ENCODE peak calls at places on chromosomes 2 and 18, in six cellular contexts. X is Peyer's patch, D is testis, Z is adrenal gland, Q is left lung, J is SJCRH30. R is an unnamed sample.

GRCh38 chr18:845152-845819 is 33.2 kb upstream of the YES1 start:
- DNase-seq in X (no peak), D (no peak), Z (no peak), Q (no peak), J (peak; percentile 65), R (no peak)

GRCh38 chr2:174597347-174598047 is at the start of gene WIPF1:
- DNase-seq in X (peak; percentile 85), D (no peak), Z (peak; percentile 56), Q (no peak), J (no peak), R (no peak)

GRCh38 chr2:30709516-30709915 is 97.7 kb downstream of the CAPN13 start:
- DNase-seq in X (peak; percentile 2), D (no peak), Z (no peak), Q (no peak), J (no peak), R (no peak)

GRCh38 chr2:27303093-27304025 is 4.9 kb downstream of the UCN start:
- DNase-seq in X (peak; percentile 33), D (peak; percentile 69), Z (peak; percentile 68), Q (no peak), J (peak; percentile 90), R (peak; percentile 21)

GRCh38 chr2:128262315-128263253 is 56.1 kb downstream of the HS6ST1 start:
- DNase-seq in X (no peak), D (peak; percentile 12), Z (no peak), Q (no peak), J (no peak), R (no peak)

GRCh38 chr2:10946394-10946793 is 34.7 kb downstream of the KCNF1 start:
- DNase-seq in X (no peak), D (no peak), Z (no peak), Q (no peak), J (no peak), R (no peak)

GRCh38 chr18:77059294-77059916 is 73.2 kb downstream of the MBP start:
- DNase-seq in X (peak; percentile 49), D (peak; percentile 55), Z (no peak), Q (no peak), J (peak; percentile 59), R (no peak)

GRCh38 chr18:23943903-23944624 is 70.5 kb upstream of the TTC39C start:
- DNase-seq in X (no peak), D (no peak), Z (no peak), Q (no peak), J (no peak), R (peak; percentile 70)

DNA sequence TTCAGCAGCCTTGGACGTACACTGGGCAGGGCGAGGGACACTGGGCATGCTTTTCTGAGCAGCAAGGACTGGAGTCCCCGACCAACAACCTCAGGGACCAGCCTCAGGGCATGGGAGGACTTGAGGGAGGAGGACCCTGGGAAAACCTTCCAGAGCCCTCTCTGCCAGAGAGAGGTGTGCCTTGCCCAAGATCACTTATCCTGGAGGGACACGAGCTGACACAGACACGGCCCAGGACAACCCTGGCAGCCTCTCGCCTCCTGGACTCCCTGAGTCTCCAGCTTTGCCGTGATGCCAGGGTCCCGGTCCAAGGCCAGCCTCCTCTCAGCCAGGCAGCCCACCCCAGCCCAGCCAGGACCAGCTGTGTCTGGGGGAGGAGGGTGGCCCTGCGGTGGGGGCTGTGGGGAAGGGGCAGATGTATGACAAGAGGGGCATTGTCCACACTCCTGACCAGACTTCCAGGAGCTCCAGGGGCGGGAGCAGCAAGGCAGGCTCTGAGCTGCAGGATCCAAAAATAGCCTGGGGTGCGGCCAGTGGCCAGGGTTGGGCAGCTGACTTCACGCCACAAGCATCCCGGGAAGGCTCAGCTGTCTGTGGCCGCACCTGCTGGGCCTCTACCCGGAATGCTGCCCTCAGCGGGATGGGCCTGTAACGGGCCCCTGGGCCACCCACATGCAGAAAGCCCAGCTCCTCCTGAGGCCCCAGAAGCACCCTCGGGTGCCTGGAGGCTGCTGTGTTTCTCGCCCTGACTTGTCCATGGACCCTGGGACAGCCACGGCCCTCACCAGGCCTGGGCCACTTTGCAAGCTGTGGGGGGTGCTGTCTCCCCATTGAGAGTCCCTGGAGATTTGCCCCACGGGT is 65.5 kb upstream of the GPC1 start:
- DNase-seq in X (no peak), D (peak; percentile 90), Z (peak; percentile 84), Q (peak; percentile 89), J (peak; percentile 99), R (peak; percentile 41)
- H3K27ac ChIP-seq in X (no peak overlapping the region), D (peak overlapping the region; percentile 60), Z (peak overlapping the region; percentile 88), Q (peak overlapping the region; percentile 65), J (peak overlapping the region; percentile 96), R (peak overlapping the region; percentile 71)

GRCh38 chr18:10405014-10405493 is 49.4 kb upstream of the APCDD1 start:
- DNase-seq in X (no peak), D (no peak), Z (no peak), Q (no peak), J (no peak), R (no peak)
- H3K4me3 ChIP-seq in X (no peak overlapping the region), D (no peak overlapping the region), Z (no peak overlapping the region), Q (no peak overlapping the region), J (no peak overlapping the region), R (no peak overlapping the region)

GRCh38 chr2:88666576-88666975 is 24.9 kb upstream of the RPIA start:
- DNase-seq in X (no peak), D (no peak), Z (no peak), Q (no peak), J (no peak), R (no peak)
- H3K27ac ChIP-seq in X (no peak overlapping the region), D (no peak overlapping the region), Z (no peak overlapping the region), Q (no peak overlapping the region), J (no peak overlapping the region), R (no peak overlapping the region)

GRCh38 chr2:157488877-157489276 is 45.0 kb upstream of the CYTIP start:
- DNase-seq in X (no peak), D (no peak), Z (no peak), Q (no peak), J (no peak), R (no peak)
- H3K4me3 ChIP-seq in X (no peak overlapping the region), D (no peak overlapping the region), Z (no peak overlapping the region), Q (no peak overlapping the region), J (no peak overlapping the region), R (no peak overlapping the region)

GRCh38 chr2:152355411-152355831 is 20.4 kb downstream of the FMNL2 start:
- DNase-seq in X (no peak), D (no peak), Z (no peak), Q (no peak), J (no peak), R (no peak)
- H3K27ac ChIP-seq in X (no peak overlapping the region), D (no peak overlapping the region), Z (no peak overlapping the region), Q (no peak overlapping the region), J (no peak overlapping the region), R (peak overlapping the region; percentile 92)

DNA sequence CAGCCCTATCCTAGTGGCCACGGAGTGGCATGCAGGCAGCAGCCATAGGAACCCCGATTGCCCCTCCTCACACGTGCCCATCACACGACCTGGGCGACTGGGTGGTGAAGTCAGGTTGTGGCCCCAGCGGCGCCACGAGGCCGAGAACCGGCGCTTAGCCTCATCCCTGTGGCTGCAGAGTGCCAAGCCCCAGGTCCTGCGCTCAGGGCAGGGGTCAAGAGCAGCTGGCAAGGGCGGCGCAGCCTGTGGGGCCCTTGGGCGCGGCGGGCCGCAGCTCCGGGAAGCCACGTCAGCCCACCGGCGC is 73.3 kb downstream of the RPIA start:
- DNase-seq in X (no peak), D (no peak), Z (no peak), Q (no peak), J (no peak), R (no peak)
- H3K4me3 ChIP-seq in X (no peak overlapping the region), D (peak overlapping the region; percentile 70), Z (no peak overlapping the region), Q (no peak overlapping the region), J (no peak overlapping the region), R (peak overlapping the region; percentile 56)

DNA sequence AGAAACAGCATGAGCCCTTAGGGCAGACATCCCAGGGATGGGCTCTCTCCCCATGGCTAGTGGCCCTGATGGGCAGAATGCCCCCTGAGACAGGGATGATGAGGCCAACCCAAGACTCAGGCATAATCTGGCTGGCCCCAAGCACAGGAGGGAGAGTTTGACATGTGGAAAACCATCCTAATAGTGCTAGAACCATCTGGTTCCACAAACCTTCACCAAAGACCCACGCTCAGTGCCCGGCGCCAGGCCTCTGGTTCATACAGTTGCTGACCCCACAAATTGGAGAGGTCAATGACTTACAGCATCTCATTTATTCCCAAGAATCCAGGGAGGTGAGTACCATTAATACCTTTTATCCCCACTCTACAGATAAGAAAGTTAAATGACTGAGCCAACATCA is 95.5 kb downstream of the TNS1 start:
- DNase-seq in X (no peak), D (no peak), Z (no peak), Q (peak; percentile 72), J (no peak), R (no peak)
- H3K27ac ChIP-seq in X (no peak overlapping the region), D (peak overlapping the region; percentile 88), Z (peak overlapping the region; percentile 97), Q (peak overlapping the region; percentile 81), J (no peak overlapping the region), R (peak overlapping the region; percentile 94)

GRCh38 chr18:6795307-6795706 is 65.8 kb downstream of the ARHGAP28 start:
- DNase-seq in X (no peak), D (peak; percentile 72), Z (no peak), Q (no peak), J (no peak), R (no peak)

GRCh38 chr18:6798896-6799295 is 69.4 kb downstream of the ARHGAP28 start:
- DNase-seq in X (no peak), D (no peak), Z (no peak), Q (no peak), J (no peak), R (no peak)

DNA sequence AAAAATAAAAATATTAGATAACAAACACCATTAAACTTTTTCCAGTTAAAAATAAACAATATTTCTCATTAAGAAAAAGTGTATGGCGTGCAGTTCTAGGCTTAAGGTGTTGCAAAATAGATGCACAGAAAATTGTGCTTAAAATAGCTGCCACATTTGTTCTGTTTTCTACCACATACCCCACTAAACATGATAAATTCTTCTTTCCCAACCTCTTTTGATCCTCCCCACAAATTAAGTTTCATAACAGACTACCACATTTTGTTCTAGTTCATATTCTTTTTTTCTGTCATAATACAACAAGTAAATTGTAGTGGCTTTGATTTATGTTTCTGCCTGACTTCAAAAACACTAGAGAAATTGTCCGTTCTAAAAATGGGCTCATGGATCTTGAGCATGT is 64.5 kb downstream of the ARHGAP28 start:
- DNase-seq in X (no peak), D (no peak), Z (no peak), Q (no peak), J (no peak), R (no peak)
- H3K4me3 ChIP-seq in X (no peak overlapping the region), D (no peak overlapping the region), Z (no peak overlapping the region), Q (no peak overlapping the region), J (no peak overlapping the region), R (no peak overlapping the region)

GRCh38 chr2:203649176-203649814 is 57.1 kb upstream of the CD28 start:
- DNase-seq in X (no peak), D (no peak), Z (no peak), Q (no peak), J (no peak), R (no peak)

GRCh38 chr2:203646961-203647360 is 59.5 kb upstream of the CD28 start:
- DNase-seq in X (no peak), D (no peak), Z (no peak), Q (no peak), J (no peak), R (no peak)

GRCh38 chr2:203648273-203648672 is 58.2 kb upstream of the CD28 start:
- DNase-seq in X (no peak), D (no peak), Z (no peak), Q (no peak), J (no peak), R (no peak)

GRCh38 chr2:203646266-203646864 is 60.1 kb upstream of the CD28 start:
- DNase-seq in X (no peak), D (no peak), Z (no peak), Q (no peak), J (peak; percentile 35), R (no peak)

DNA sequence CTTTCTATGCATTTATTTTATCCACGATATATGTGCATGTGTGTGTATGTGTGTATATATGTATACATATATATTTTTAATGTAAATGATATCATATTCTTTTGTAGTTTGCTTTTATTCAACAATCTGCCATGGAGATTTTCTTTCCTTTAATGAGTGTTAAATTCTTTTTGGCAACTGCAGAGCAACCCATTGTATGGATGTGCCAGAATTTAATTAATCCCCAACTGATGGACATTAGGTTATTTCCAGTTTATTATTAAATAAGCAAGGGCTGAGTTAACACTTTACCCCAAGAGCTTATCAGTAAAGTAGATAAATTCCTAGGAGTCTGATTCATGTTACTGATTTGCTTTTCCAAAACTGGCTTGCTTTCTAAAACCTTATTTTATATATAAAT is 58.9 kb upstream of the CD28 start:
- DNase-seq in X (no peak), D (no peak), Z (no peak), Q (no peak), J (no peak), R (no peak)
- H3K27ac ChIP-seq in X (no peak overlapping the region), D (no peak overlapping the region), Z (no peak overlapping the region), Q (peak overlapping the region; percentile 42), J (no peak overlapping the region), R (no peak overlapping the region)